ENCODE peak calls at places on chromosome 12, in nine cellular contexts. One of them, this sample, is unnamed.

GRCh38 chr12:4664111-4664510 is 15.2 kb downstream of the NDUFA9 start:
- DNase-seq in mesenchymal stem cell: peak; percentile 68
- DNase-seq in H1: no peak
- DNase-seq in Karpas-422: no peak
- DNase-seq in mesendoderm: peak; percentile 54
- DNase-seq in astrocyte: peak; percentile 49
- DNase-seq in IMR-90: peak; percentile 92
- DNase-seq in GM23338: no peak
- DNase-seq in fibroblast of lung: peak; percentile 78
- DNase-seq in this sample: peak; percentile 52

GRCh38 chr12:54479421-54479820 is 6.0 kb upstream of the GTSF1 start:
- DNase-seq in H1: no peak
- DNase-seq in mesenchymal stem cell: no peak
- DNase-seq in astrocyte: peak; percentile 77
- DNase-seq in IMR-90: peak; percentile 69
- DNase-seq in Karpas-422: no peak
- DNase-seq in GM23338: no peak
- DNase-seq in mesendoderm: no peak
- DNase-seq in fibroblast of lung: peak; percentile 16
- DNase-seq in this sample: peak; percentile 81

GRCh38 chr12:49827351-49828099 is 688 bp downstream of the NCKAP5L start:
- DNase-seq in astrocyte: peak; percentile 40
- DNase-seq in IMR-90: peak; percentile 46
- DNase-seq in GM23338: peak; percentile 90
- DNase-seq in mesendoderm: peak; percentile 92
- DNase-seq in Karpas-422: peak; percentile 67
- DNase-seq in fibroblast of lung: peak; percentile 68
- DNase-seq in H1: peak; percentile 84
- DNase-seq in mesenchymal stem cell: peak; percentile 82
- DNase-seq in this sample: peak; percentile 89

GRCh38 chr12:113693693-113694092 is 222.0 kb upstream of the LHX5 start:
- DNase-seq in mesendoderm: no peak
- DNase-seq in astrocyte: no peak
- DNase-seq in fibroblast of lung: no peak
- DNase-seq in IMR-90: no peak
- DNase-seq in Karpas-422: no peak
- DNase-seq in GM23338: no peak
- DNase-seq in mesenchymal stem cell: no peak
- DNase-seq in H1: no peak
- DNase-seq in this sample: no peak

GRCh38 chr12:53244337-53244736 is 12.3 kb upstream of the RARG start:
- DNase-seq in GM23338: no peak
- DNase-seq in mesendoderm: no peak
- DNase-seq in mesenchymal stem cell: no peak
- DNase-seq in Karpas-422: no peak
- DNase-seq in IMR-90: no peak
- DNase-seq in fibroblast of lung: no peak
- DNase-seq in H1: no peak
- DNase-seq in astrocyte: no peak
- DNase-seq in this sample: peak; percentile 8

GRCh38 chr12:100493371-100494012 is 19.8 kb downstream of the NR1H4 start:
- DNase-seq in mesenchymal stem cell: no peak
- DNase-seq in Karpas-422: no peak
- DNase-seq in IMR-90: no peak
- DNase-seq in astrocyte: no peak
- DNase-seq in GM23338: no peak
- DNase-seq in mesendoderm: no peak
- DNase-seq in fibroblast of lung: no peak
- DNase-seq in H1: no peak
- DNase-seq in this sample: no peak

GRCh38 chr12:78470354-78471195 is 394.0 kb upstream of the SYT1 start:
- DNase-seq in IMR-90: peak; percentile 60
- DNase-seq in Karpas-422: peak; percentile 70
- DNase-seq in GM23338: peak; percentile 72
- DNase-seq in mesenchymal stem cell: peak; percentile 45
- DNase-seq in H1: no peak
- DNase-seq in fibroblast of lung: peak; percentile 69
- DNase-seq in mesendoderm: peak; percentile 68
- DNase-seq in astrocyte: peak; percentile 42
- DNase-seq in this sample: peak; percentile 1

GRCh38 chr12:47155457-47156166 is 75.9 kb upstream of the AMIGO2 start:
- DNase-seq in mesenchymal stem cell: peak; percentile 82
- DNase-seq in IMR-90: peak; percentile 70
- DNase-seq in fibroblast of lung: peak; percentile 25
- DNase-seq in Karpas-422: no peak
- DNase-seq in astrocyte: peak; percentile 54
- DNase-seq in GM23338: no peak
- DNase-seq in H1: no peak
- DNase-seq in mesendoderm: peak; percentile 21
- DNase-seq in this sample: no peak

GRCh38 chr12:85367886-85368385 is 87.9 kb downstream of the ALX1 start:
- DNase-seq in mesenchymal stem cell: no peak
- DNase-seq in astrocyte: no peak
- DNase-seq in H1: no peak
- DNase-seq in mesendoderm: no peak
- DNase-seq in GM23338: no peak
- DNase-seq in Karpas-422: no peak
- DNase-seq in fibroblast of lung: no peak
- DNase-seq in IMR-90: no peak
- DNase-seq in this sample: no peak

GRCh38 chr12:120466560-120467315 is 2.8 kb downstream of the SRSF9 start:
- DNase-seq in astrocyte: no peak
- DNase-seq in fibroblast of lung: peak; percentile 52
- DNase-seq in mesendoderm: peak; percentile 66
- DNase-seq in GM23338: peak; percentile 77
- DNase-seq in Karpas-422: peak; percentile 83
- DNase-seq in H1: peak; percentile 60
- DNase-seq in mesenchymal stem cell: peak; percentile 52
- DNase-seq in IMR-90: peak; percentile 45
- DNase-seq in this sample: no peak

GRCh38 chr12:77133566-77133965 is 68.2 kb upstream of the E2F7 start:
- DNase-seq in mesendoderm: peak; percentile 70
- DNase-seq in fibroblast of lung: peak; percentile 73
- DNase-seq in Karpas-422: peak; percentile 79
- DNase-seq in IMR-90: peak; percentile 65
- DNase-seq in GM23338: peak; percentile 86
- DNase-seq in mesenchymal stem cell: peak; percentile 65
- DNase-seq in H1: peak; percentile 80
- DNase-seq in astrocyte: peak; percentile 51
- DNase-seq in this sample: no peak

GRCh38 chr12:2335109-2335508 is 282.3 kb downstream of the CACNA1C start:
- DNase-seq in astrocyte: no peak
- DNase-seq in GM23338: no peak
- DNase-seq in IMR-90: no peak
- DNase-seq in fibroblast of lung: no peak
- DNase-seq in H1: no peak
- DNase-seq in Karpas-422: no peak
- DNase-seq in mesendoderm: no peak
- DNase-seq in mesenchymal stem cell: peak; percentile 58
- DNase-seq in this sample: no peak

GRCh38 chr12:44930972-44931600 is 55.0 kb upstream of the NELL2 start:
- DNase-seq in astrocyte: peak; percentile 34
- DNase-seq in Karpas-422: peak; percentile 94
- DNase-seq in IMR-90: peak; percentile 73
- DNase-seq in GM23338: peak; percentile 95
- DNase-seq in mesendoderm: peak; percentile 60
- DNase-seq in fibroblast of lung: peak; percentile 72
- DNase-seq in H1: no peak
- DNase-seq in mesenchymal stem cell: peak; percentile 59
- DNase-seq in this sample: peak; percentile 50

GRCh38 chr12:89238593-89238992 is 113.7 kb downstream of the DUSP6 start:
- DNase-seq in GM23338: no peak
- DNase-seq in mesenchymal stem cell: no peak
- DNase-seq in astrocyte: no peak
- DNase-seq in mesendoderm: no peak
- DNase-seq in Karpas-422: no peak
- DNase-seq in fibroblast of lung: no peak
- DNase-seq in H1: no peak
- DNase-seq in IMR-90: no peak
- DNase-seq in this sample: no peak

GRCh38 chr12:108609535-108610335 is 11.9 kb upstream of the TMEM119 start:
- DNase-seq in Karpas-422: no peak
- DNase-seq in GM23338: no peak
- DNase-seq in astrocyte: peak; percentile 84
- DNase-seq in mesendoderm: no peak
- DNase-seq in IMR-90: peak; percentile 85
- DNase-seq in H1: no peak
- DNase-seq in mesenchymal stem cell: peak; percentile 92
- DNase-seq in fibroblast of lung: peak; percentile 97
- DNase-seq in this sample: peak; percentile 83

GRCh38 chr12:99959549-99960170 is 25.1 kb downstream of the ANKS1B start:
- DNase-seq in GM23338: no peak
- DNase-seq in Karpas-422: no peak
- DNase-seq in mesenchymal stem cell: peak; percentile 47
- DNase-seq in fibroblast of lung: peak; percentile 12
- DNase-seq in mesendoderm: no peak
- DNase-seq in IMR-90: no peak
- DNase-seq in H1: no peak
- DNase-seq in astrocyte: peak; percentile 10
- DNase-seq in this sample: peak; percentile 80

GRCh38 chr12:80406253-80406652 is 37.8 kb upstream of the PTPRQ start:
- DNase-seq in mesendoderm: no peak
- DNase-seq in Karpas-422: no peak
- DNase-seq in IMR-90: no peak
- DNase-seq in fibroblast of lung: no peak
- DNase-seq in H1: no peak
- DNase-seq in GM23338: no peak
- DNase-seq in mesenchymal stem cell: no peak
- DNase-seq in astrocyte: no peak
- DNase-seq in this sample: no peak

GRCh38 chr12:6384499-6385436 is 806 bp downstream of the LTBR start:
- DNase-seq in GM23338: no peak
- DNase-seq in astrocyte: no peak
- DNase-seq in IMR-90: no peak
- DNase-seq in Karpas-422: no peak
- DNase-seq in mesenchymal stem cell: no peak
- DNase-seq in H1: no peak
- DNase-seq in mesendoderm: no peak
- DNase-seq in fibroblast of lung: no peak
- DNase-seq in this sample: peak; percentile 91

GRCh38 chr12:129467749-129468148 is 436.1 kb downstream of the TMEM132D start:
- DNase-seq in astrocyte: no peak
- DNase-seq in GM23338: no peak
- DNase-seq in IMR-90: no peak
- DNase-seq in H1: no peak
- DNase-seq in mesenchymal stem cell: no peak
- DNase-seq in fibroblast of lung: no peak
- DNase-seq in mesendoderm: no peak
- DNase-seq in Karpas-422: no peak
- DNase-seq in this sample: no peak

GRCh38 chr12:121224591-121224990 is 14.7 kb downstream of the P2RX4 start:
- DNase-seq in IMR-90: no peak
- DNase-seq in H1: no peak
- DNase-seq in mesenchymal stem cell: no peak
- DNase-seq in GM23338: no peak
- DNase-seq in astrocyte: no peak
- DNase-seq in fibroblast of lung: no peak
- DNase-seq in mesendoderm: no peak
- DNase-seq in Karpas-422: no peak
- DNase-seq in this sample: peak; percentile 29

DNA sequence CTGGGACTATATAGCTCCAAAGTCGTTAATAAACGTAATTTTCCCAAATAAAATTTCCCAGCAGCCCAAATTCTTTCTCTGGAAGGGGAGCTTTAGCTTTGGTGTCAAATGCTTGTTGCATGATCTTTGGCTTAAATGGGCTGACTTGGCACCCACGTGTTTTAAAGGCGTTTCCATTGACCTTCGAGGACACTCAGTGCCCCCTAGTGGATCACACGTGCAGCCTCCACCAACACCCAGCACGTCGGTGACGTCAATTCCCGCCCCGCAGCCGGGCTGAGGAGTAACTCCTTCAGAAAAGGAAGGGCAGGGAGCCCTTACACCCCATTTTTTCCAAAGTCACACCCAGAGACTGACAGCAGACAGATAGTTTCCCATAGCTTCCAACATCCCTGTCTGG is 707.8 kb downstream of the AACS start:
- DNase-seq in IMR-90: no peak
- DNase-seq in mesenchymal stem cell: no peak
- DNase-seq in mesendoderm: peak; percentile 90
- DNase-seq in astrocyte: no peak
- DNase-seq in H1: peak; percentile 82
- DNase-seq in GM23338: peak; percentile 86
- DNase-seq in Karpas-422: peak; percentile 92
- DNase-seq in fibroblast of lung: no peak
- DNase-seq in this sample: no peak
- H3K4me2 ChIP-seq in IMR-90: no peak overlapping the region
- H3K4me2 ChIP-seq in mesenchymal stem cell: no peak overlapping the region
- H3K4me2 ChIP-seq in mesendoderm: no peak overlapping the region
- H3K4me2 ChIP-seq in astrocyte: no peak overlapping the region
- H3K4me2 ChIP-seq in H1: no peak overlapping the region
- H3K4me2 ChIP-seq in GM23338: no peak overlapping the region
- H3K4me2 ChIP-seq in Karpas-422: no peak overlapping the region
- H3K4me2 ChIP-seq in fibroblast of lung: no peak overlapping the region
- H3K4me2 ChIP-seq in this sample: no peak overlapping the region

GRCh38 chr12:27974735-27975221 is 2.2 kb upstream of the PTHLH start:
- DNase-seq in Karpas-422: no peak
- DNase-seq in IMR-90: no peak
- DNase-seq in H1: no peak
- DNase-seq in GM23338: no peak
- DNase-seq in astrocyte: no peak
- DNase-seq in mesenchymal stem cell: no peak
- DNase-seq in fibroblast of lung: no peak
- DNase-seq in mesendoderm: peak; percentile 25
- DNase-seq in this sample: peak; percentile 26
- H3K4me3 ChIP-seq in Karpas-422: no peak overlapping the region
- H3K4me3 ChIP-seq in IMR-90: peak overlapping the region; percentile 28
- H3K4me3 ChIP-seq in H1: peak overlapping the region; percentile 63
- H3K4me3 ChIP-seq in GM23338: peak overlapping the region; percentile 69
- H3K4me3 ChIP-seq in astrocyte: peak overlapping the region; percentile 56
- H3K4me3 ChIP-seq in mesenchymal stem cell: peak overlapping the region; percentile 77
- H3K4me3 ChIP-seq in fibroblast of lung: no peak overlapping the region
- H3K4me3 ChIP-seq in mesendoderm: peak overlapping the region; percentile 10
- H3K4me3 ChIP-seq in this sample: peak overlapping the region; percentile 60

DNA sequence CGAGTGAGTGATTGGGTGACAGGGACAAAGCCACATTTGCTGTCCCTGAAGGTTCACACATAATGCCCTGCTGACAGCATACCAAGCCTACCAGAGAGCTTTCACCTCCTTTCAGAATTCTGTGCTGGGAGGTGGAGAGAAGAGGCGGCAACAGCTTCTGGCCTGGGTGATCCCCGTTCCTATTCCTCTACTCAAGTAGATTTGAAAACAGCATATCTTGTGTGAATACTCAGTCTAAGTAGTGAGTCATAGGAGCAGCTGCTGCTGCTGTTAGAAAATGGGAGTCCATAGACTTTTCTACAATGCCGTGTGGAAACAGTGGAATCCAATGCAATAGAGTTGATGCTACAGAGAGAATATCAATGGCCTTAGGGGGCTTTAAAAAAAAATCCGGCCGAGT is 44.7 kb downstream of the SRGAP1 start:
- DNase-seq in astrocyte: peak; percentile 79
- DNase-seq in Karpas-422: no peak
- DNase-seq in fibroblast of lung: peak; percentile 72
- DNase-seq in H1: no peak
- DNase-seq in mesenchymal stem cell: peak; percentile 85
- DNase-seq in IMR-90: peak; percentile 85
- DNase-seq in mesendoderm: peak; percentile 10
- DNase-seq in GM23338: no peak
- DNase-seq in this sample: peak; percentile 47
- H3K4me2 ChIP-seq in astrocyte: peak overlapping the region; percentile 39
- H3K4me2 ChIP-seq in Karpas-422: no peak overlapping the region
- H3K4me2 ChIP-seq in fibroblast of lung: peak overlapping the region; percentile 29
- H3K4me2 ChIP-seq in H1: no peak overlapping the region
- H3K4me2 ChIP-seq in mesenchymal stem cell: no peak overlapping the region
- H3K4me2 ChIP-seq in IMR-90: peak overlapping the region; percentile 57
- H3K4me2 ChIP-seq in mesendoderm: no peak overlapping the region
- H3K4me2 ChIP-seq in GM23338: no peak overlapping the region
- H3K4me2 ChIP-seq in this sample: peak overlapping the region; percentile 28

GRCh38 chr12:62458626-62459025 is 8.0 kb upstream of the MON2 start:
- DNase-seq in mesendoderm: no peak
- DNase-seq in astrocyte: peak; percentile 16
- DNase-seq in GM23338: no peak
- DNase-seq in H1: no peak
- DNase-seq in mesenchymal stem cell: no peak
- DNase-seq in fibroblast of lung: no peak
- DNase-seq in Karpas-422: no peak
- DNase-seq in IMR-90: no peak
- DNase-seq in this sample: no peak
- H3K4me3 ChIP-seq in mesendoderm: no peak overlapping the region
- H3K4me3 ChIP-seq in astrocyte: no peak overlapping the region
- H3K4me3 ChIP-seq in GM23338: no peak overlapping the region
- H3K4me3 ChIP-seq in H1: no peak overlapping the region
- H3K4me3 ChIP-seq in mesenchymal stem cell: no peak overlapping the region
- H3K4me3 ChIP-seq in fibroblast of lung: no peak overlapping the region
- H3K4me3 ChIP-seq in Karpas-422: no peak overlapping the region
- H3K4me3 ChIP-seq in IMR-90: no peak overlapping the region
- H3K4me3 ChIP-seq in this sample: no peak overlapping the region

This sample was measured in osteoblast.